ENCODE peak calls at places on chromosomes 3 and 15, in ten cellular contexts. N, K, J, Y, V, O, P, L, B and Q are unnamed samples. For H3K36me3, the result is how much of the 10 kb centered on the place peaks cover.

GRCh38 chr3:12158387-12159226 is at the start of gene TIMP4:
- DNase-seq in B (peak), N (peak), P (peak), V (peak), L (peak), K (peak), Y (peak), O (peak), J (peak), Q (peak)

GRCh38 chr3:25033407-25034029 is 394.5 kb upstream of the RARB start:
- DNase-seq in V (no peak), Y (peak), J (no peak), N (peak), L (no peak), K (no peak), O (no peak), B (peak), P (peak), Q (peak)

GRCh38 chr15:97319316-97319715 is 641.2 kb upstream of the ARRDC4 start:
- DNase-seq in J (no peak), P (no peak), K (no peak), O (no peak), Y (no peak), N (no peak), V (no peak), B (no peak), L (no peak), Q (no peak)

GRCh38 chr15:66186049-66186825 is 67.3 kb downstream of the MEGF11 start:
- DNase-seq in P (no peak), K (no peak), O (no peak), L (no peak), J (no peak), N (no peak), Y (no peak), B (no peak), V (peak), Q (no peak)

GRCh38 chr3:121995190-121996137 is 26.6 kb downstream of the ILDR1 start:
- DNase-seq in O (peak), V (peak), Y (peak), K (no peak), L (no peak), J (peak), P (peak), B (peak), N (peak), Q (peak)

GRCh38 chr15:63050737-63051700 is 8.5 kb downstream of the TPM1 start:
- DNase-seq in O (peak), P (no peak), Y (peak), L (no peak), K (no peak), B (peak), V (no peak), J (no peak), N (no peak), Q (no peak)

GRCh38 chr3:17125738-17126137 is 241.0 kb downstream of the PLCL2 start:
- DNase-seq in O (no peak), L (no peak), J (no peak), B (no peak), V (no peak), Y (no peak), P (no peak), N (no peak), K (no peak), Q (no peak)

GRCh38 chr15:65580287-65580686 is 30.6 kb downstream of the INTS14 start:
- DNase-seq in N (no peak), B (peak), P (no peak), V (no peak), O (no peak), Y (peak), J (no peak), K (no peak), L (no peak), Q (no peak)

GRCh38 chr15:29348308-29348914 is 78.8 kb upstream of the NSMCE3 start:
- DNase-seq in O (no peak), N (peak), P (no peak), L (peak), J (no peak), K (no peak), B (no peak), V (no peak), Y (no peak), Q (no peak)

GRCh38 chr15:100727291-100727851 is 125.0 kb downstream of the ASB7 start:
- DNase-seq in L (no peak), J (no peak), V (no peak), K (no peak), N (no peak), B (no peak), Y (no peak), P (peak), O (no peak), Q (no peak)

GRCh38 chr3:112395166-112395894 is 62.4 kb downstream of the CD200 start:
- DNase-seq in P (no peak), V (no peak), Y (no peak), K (no peak), O (no peak), L (no peak), J (no peak), N (no peak), B (peak), Q (no peak)

GRCh38 chr3:66410976-66411375 is 89.8 kb downstream of the LRIG1 start:
- DNase-seq in N (no peak), O (peak), L (peak), B (no peak), V (no peak), J (no peak), P (no peak), Y (no peak), K (no peak), Q (no peak)

GRCh38 chr3:66408458-66408857 is 92.4 kb downstream of the LRIG1 start:
- DNase-seq in K (no peak), V (no peak), J (peak), P (no peak), L (peak), O (peak), B (no peak), Y (no peak), N (peak), Q (no peak)

GRCh38 chr3:66410371-66410770 is 90.5 kb downstream of the LRIG1 start:
- DNase-seq in L (peak), J (no peak), Y (no peak), P (no peak), B (no peak), K (no peak), N (peak), O (no peak), V (no peak), Q (no peak)

GRCh38 chr3:66411436-66411835 is 89.4 kb downstream of the LRIG1 start:
- DNase-seq in P (no peak), O (peak), K (no peak), Y (no peak), B (no peak), J (no peak), N (no peak), V (no peak), L (peak), Q (peak)

GRCh38 chr3:66409771-66410355 is 91.0 kb downstream of the LRIG1 start:
- DNase-seq in N (peak), L (peak), J (no peak), B (no peak), Y (no peak), K (no peak), P (no peak), V (no peak), O (peak), Q (no peak)
- H3K36me3 ChIP-seq in N (under half), L (under half), J (half or more), B (half or more), Y (under half), K (under half), P (under half), V (half or more), O (under half), Q (under half)

GRCh38 chr15:41918506-41919126 is 24.8 kb upstream of the SPTBN5 start:
- DNase-seq in V (peak), B (no peak), J (no peak), P (no peak), K (no peak), L (no peak), N (peak), Y (no peak), O (no peak), Q (no peak)
- TF ChIP-seq POLR2A in V (no peak), B (no peak), J (no peak), P (no peak), K (no peak), L (no peak), N (no peak), Y (no peak), O (no peak), Q (no peak)

DNA sequence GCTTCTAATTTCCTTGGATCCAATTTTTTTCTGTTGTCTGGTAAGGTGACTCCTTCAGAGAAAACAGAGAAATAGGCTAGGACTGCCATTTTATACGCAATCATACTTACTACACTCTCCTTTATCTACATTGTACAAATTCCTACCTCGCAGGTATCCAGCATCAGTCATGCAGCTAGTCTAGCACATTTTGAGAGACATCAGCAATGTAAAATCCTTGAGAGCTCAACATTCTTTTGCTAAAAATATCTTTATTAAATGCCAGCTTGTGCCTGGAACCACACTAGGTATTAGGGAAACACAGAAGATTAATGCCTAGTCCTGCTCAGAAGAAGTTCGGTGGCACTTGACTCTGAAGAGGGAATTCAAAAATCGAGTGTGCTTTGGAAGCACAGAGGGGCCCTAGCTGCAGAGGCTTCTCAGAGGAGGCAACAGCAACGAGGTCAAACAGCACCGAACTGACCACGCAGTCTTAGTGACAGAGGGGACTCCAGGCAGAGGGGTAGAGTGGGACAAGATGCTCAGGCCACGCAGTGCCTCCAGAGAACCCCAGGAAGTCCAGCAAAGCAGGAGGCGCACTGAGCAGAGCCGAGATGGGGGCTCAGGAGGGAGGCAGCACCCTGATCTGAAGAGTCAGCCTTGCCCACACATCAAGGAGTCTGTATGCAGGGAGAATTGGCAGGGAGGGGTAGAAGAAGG is 3.5 kb downstream of the FAM174B start:
- DNase-seq in B (no peak), O (no peak), L (no peak), J (no peak), Y (no peak), V (no peak), N (no peak), P (no peak), K (no peak), Q (no peak)
- H3K4me3 ChIP-seq in B (no peak), O (no peak), L (no peak), J (no peak), Y (no peak), V (no peak), N (no peak), P (no peak), K (no peak), Q (no peak)

DNA sequence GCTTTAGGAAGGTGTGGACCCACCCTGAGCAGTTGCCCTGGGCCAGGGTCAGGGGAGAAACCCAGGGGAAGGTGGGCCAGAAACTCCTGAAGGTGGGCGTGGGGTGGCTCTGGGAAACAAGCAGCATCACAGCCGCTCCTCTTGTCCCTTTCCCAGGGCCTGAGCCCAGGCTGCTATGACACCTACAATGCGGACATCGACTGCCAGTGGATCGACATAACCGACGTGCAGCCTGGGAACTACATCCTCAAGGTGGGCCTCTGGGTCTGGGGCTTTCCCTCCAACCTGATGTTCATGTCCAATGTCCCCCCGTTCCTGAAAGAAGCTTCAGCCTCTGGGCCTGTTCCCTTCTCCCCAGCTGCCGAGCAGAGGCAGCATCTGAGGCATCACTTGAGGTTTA is 21.4 kb downstream of the LOXL1 start:
- DNase-seq in N (no peak), Y (no peak), V (peak), P (no peak), K (no peak), L (no peak), O (no peak), B (no peak), J (peak), Q (no peak)
- H3K36me3 ChIP-seq in N (under half), Y (under half), V (under half), P (under half), K (under half), L (under half), O (under half), B (half or more), J (under half), Q (under half)